ENCODE peak calls at places on chromosomes 12 and 14, in five cellular contexts. One of them, this sample, is unnamed.

GRCh38 chr12:91651728-91652127 is 469.1 kb upstream of the DCN start:
- DNase-seq in heart right ventricle: no peak
- DNase-seq in kidney: no peak
- DNase-seq in cardiac muscle cell: no peak
- DNase-seq in GM23338: no peak
- DNase-seq in this sample: no peak

GRCh38 chr14:101937926-101938767 is 26.2 kb upstream of the DYNC1H1 start:
- DNase-seq in kidney: peak
- DNase-seq in GM23338: no peak
- DNase-seq in cardiac muscle cell: no peak
- DNase-seq in heart right ventricle: no peak
- DNase-seq in this sample: peak

GRCh38 chr14:34331728-34332623 is 130.1 kb downstream of the SPTSSA start:
- DNase-seq in heart right ventricle: peak
- DNase-seq in cardiac muscle cell: peak
- DNase-seq in kidney: peak
- DNase-seq in GM23338: peak
- DNase-seq in this sample: no peak

GRCh38 chr12:57173089-57173488 is 25.7 kb upstream of the LRP1-AS start:
- DNase-seq in GM23338: peak
- DNase-seq in kidney: no peak
- DNase-seq in cardiac muscle cell: peak
- DNase-seq in heart right ventricle: no peak
- DNase-seq in this sample: no peak

GRCh38 chr12:100375023-100375737 is 18.3 kb downstream of the SLC17A8 start:
- DNase-seq in heart right ventricle: peak
- DNase-seq in kidney: no peak
- DNase-seq in cardiac muscle cell: peak
- DNase-seq in GM23338: peak
- DNase-seq in this sample: no peak

GRCh38 chr12:103865151-103865730 is 24.2 kb upstream of the NT5DC3 start:
- DNase-seq in kidney: no peak
- DNase-seq in GM23338: no peak
- DNase-seq in heart right ventricle: no peak
- DNase-seq in cardiac muscle cell: no peak
- DNase-seq in this sample: no peak

GRCh38 chr12:75271576-75271975 is 58.5 kb downstream of the CAPS2 start:
- DNase-seq in GM23338: peak
- DNase-seq in heart right ventricle: no peak
- DNase-seq in kidney: no peak
- DNase-seq in cardiac muscle cell: no peak
- DNase-seq in this sample: no peak

GRCh38 chr12:541676-542289 is 82.0 kb downstream of the B4GALNT3 start:
- DNase-seq in heart right ventricle: no peak
- DNase-seq in kidney: peak
- DNase-seq in GM23338: no peak
- DNase-seq in cardiac muscle cell: no peak
- DNase-seq in this sample: no peak

GRCh38 chr12:52826611-52827498 is 7.3 kb downstream of the KRT79 start:
- DNase-seq in cardiac muscle cell: no peak
- DNase-seq in kidney: no peak
- DNase-seq in heart right ventricle: no peak
- DNase-seq in GM23338: peak
- DNase-seq in this sample: peak

GRCh38 chr12:30862486-30862885 is 64.1 kb upstream of the TSPAN11 start:
- DNase-seq in heart right ventricle: peak
- DNase-seq in cardiac muscle cell: peak
- DNase-seq in GM23338: no peak
- DNase-seq in kidney: no peak
- DNase-seq in this sample: no peak

GRCh38 chr14:80930836-80931389 is 10.6 kb downstream of the CEP128 start:
- DNase-seq in heart right ventricle: no peak
- DNase-seq in kidney: no peak
- DNase-seq in cardiac muscle cell: peak
- DNase-seq in GM23338: no peak
- DNase-seq in this sample: no peak

GRCh38 chr14:80924365-80925103 is 17.0 kb downstream of the CEP128 start:
- DNase-seq in kidney: no peak
- DNase-seq in heart right ventricle: no peak
- DNase-seq in GM23338: no peak
- DNase-seq in cardiac muscle cell: no peak
- DNase-seq in this sample: no peak

GRCh38 chr14:80926706-80927384 is 14.7 kb downstream of the CEP128 start:
- DNase-seq in cardiac muscle cell: peak
- DNase-seq in heart right ventricle: no peak
- DNase-seq in kidney: no peak
- DNase-seq in GM23338: no peak
- DNase-seq in this sample: no peak

GRCh38 chr14:80930095-80930494 is 11.4 kb downstream of the CEP128 start:
- DNase-seq in cardiac muscle cell: no peak
- DNase-seq in kidney: no peak
- DNase-seq in heart right ventricle: no peak
- DNase-seq in GM23338: no peak
- DNase-seq in this sample: no peak

GRCh38 chr14:80927385-80927989 is 14.1 kb downstream of the CEP128 start:
- DNase-seq in heart right ventricle: no peak
- DNase-seq in kidney: no peak
- DNase-seq in GM23338: peak
- DNase-seq in cardiac muscle cell: no peak
- DNase-seq in this sample: no peak
- TF ChIP-seq CTCF in heart right ventricle: no peak
- TF ChIP-seq CTCF in kidney: no peak
- TF ChIP-seq CTCF in GM23338: peak
- TF ChIP-seq CTCF in cardiac muscle cell: no peak
- TF ChIP-seq CTCF in this sample: peak

DNA sequence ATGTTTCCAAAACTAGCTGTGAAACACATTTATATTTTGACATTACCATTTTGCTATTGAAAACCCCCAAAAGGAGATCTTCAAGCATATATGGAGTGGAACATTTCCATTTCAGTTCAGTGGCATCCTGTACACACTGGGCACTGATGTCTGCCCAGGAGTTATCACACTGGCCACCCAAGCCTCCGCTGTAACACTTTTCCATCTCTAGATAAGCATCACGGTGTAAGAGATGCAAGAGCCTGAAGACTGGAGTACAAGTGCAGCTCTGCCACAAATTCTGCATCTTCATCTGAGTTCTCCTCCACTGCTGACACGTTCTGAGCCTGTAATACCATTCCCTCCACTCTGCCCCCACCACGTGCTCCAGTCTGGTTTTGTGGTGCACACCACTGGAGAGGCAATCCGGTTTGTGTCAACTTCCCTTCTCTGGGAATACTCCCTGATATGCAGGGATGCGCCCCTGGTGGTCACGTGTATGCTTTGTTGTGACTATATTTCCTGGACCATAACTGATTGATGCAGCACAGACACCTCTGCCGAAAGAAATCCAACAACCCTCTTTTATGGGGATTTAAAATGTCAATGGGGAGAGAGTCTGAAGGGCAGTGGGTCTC is 12.7 kb downstream of the SPTLC2 start:
- DNase-seq in heart right ventricle: no peak
- DNase-seq in cardiac muscle cell: peak
- DNase-seq in GM23338: no peak
- DNase-seq in kidney: no peak
- DNase-seq in this sample: no peak
- TF ChIP-seq CTCF in heart right ventricle: no peak
- TF ChIP-seq CTCF in cardiac muscle cell: peak
- TF ChIP-seq CTCF in GM23338: no peak
- TF ChIP-seq CTCF in kidney: peak
- TF ChIP-seq CTCF in this sample: peak

GRCh38 chr12:130874696-130875095 is 2.8 kb downstream of the RAN start:
- DNase-seq in GM23338: no peak
- DNase-seq in cardiac muscle cell: no peak
- DNase-seq in kidney: no peak
- DNase-seq in heart right ventricle: no peak
- DNase-seq in this sample: no peak

GRCh38 chr12:130875193-130875592 is 3.3 kb downstream of the RAN start:
- DNase-seq in heart right ventricle: no peak
- DNase-seq in kidney: no peak
- DNase-seq in GM23338: no peak
- DNase-seq in cardiac muscle cell: no peak
- DNase-seq in this sample: peak

GRCh38 chr12:130872179-130873096 is 572 bp downstream of the RAN start:
- DNase-seq in GM23338: peak
- DNase-seq in kidney: peak
- DNase-seq in cardiac muscle cell: peak
- DNase-seq in heart right ventricle: peak
- DNase-seq in this sample: no peak

GRCh38 chr12:130873106-130873795 is 1.4 kb downstream of the RAN start:
- DNase-seq in heart right ventricle: no peak
- DNase-seq in kidney: no peak
- DNase-seq in GM23338: no peak
- DNase-seq in cardiac muscle cell: no peak
- DNase-seq in this sample: no peak

DNA sequence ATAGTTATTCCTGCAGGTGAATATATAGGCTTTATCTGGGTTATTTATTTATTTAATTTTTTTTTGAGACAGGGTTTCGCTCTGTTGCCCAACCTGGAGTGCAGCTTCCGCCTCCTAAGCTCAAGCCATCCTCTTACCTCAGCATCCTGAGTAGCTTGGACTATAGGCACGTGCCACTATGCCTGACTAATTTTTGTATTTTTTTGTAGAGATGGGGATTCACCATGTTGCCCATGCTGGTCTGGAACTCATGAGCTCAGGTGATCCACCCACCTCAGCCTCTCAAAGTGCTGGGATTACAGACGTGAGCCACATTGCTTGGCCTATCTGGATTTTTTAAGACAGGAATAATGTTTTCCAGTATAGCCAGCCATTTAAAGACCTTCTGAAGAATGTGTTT is 2.0 kb downstream of the RAN start:
- DNase-seq in GM23338: no peak
- DNase-seq in cardiac muscle cell: no peak
- DNase-seq in heart right ventricle: no peak
- DNase-seq in kidney: no peak
- DNase-seq in this sample: no peak
- TF ChIP-seq CTCF in GM23338: no peak
- TF ChIP-seq CTCF in cardiac muscle cell: no peak
- TF ChIP-seq CTCF in heart right ventricle: no peak
- TF ChIP-seq CTCF in kidney: no peak
- TF ChIP-seq CTCF in this sample: no peak

DNA sequence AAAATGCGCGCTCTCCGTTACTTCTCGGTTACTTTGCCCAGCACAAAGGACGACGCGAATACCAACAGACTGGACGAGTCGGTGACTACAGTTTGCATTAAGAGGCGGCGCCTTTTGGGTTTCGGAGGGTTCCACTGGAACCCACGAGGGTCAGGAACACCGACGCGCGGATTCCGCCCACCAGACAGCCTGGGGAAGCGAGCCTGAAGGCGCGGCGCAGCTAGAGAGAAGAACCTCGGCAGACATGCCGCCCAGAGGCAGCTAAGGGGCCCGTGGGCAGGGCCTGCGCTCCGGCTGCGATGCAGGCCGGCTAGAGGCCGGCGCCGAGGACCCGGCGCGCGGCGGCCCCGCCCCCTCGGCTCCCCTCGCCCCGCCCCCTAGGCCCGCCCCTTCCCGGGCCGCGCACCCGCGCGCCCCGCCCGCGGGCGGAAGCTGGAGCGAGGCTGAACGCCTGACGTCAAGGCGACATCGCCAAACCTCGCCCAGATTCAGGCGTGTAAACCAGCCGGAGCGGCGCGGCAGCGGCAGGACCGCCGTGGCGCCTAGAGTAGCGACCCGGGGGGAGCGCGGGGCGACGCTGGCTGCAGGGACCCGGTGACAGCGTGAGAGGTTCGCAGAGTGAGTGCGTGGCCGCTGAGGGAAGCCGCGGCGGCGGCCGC is at the start of gene RAP1B:
- DNase-seq in heart right ventricle: peak
- DNase-seq in cardiac muscle cell: peak
- DNase-seq in GM23338: peak
- DNase-seq in kidney: peak
- DNase-seq in this sample: no peak
- TF ChIP-seq CTCF in heart right ventricle: no peak
- TF ChIP-seq CTCF in cardiac muscle cell: no peak
- TF ChIP-seq CTCF in GM23338: no peak
- TF ChIP-seq CTCF in kidney: no peak
- TF ChIP-seq CTCF in this sample: peak

DNA sequence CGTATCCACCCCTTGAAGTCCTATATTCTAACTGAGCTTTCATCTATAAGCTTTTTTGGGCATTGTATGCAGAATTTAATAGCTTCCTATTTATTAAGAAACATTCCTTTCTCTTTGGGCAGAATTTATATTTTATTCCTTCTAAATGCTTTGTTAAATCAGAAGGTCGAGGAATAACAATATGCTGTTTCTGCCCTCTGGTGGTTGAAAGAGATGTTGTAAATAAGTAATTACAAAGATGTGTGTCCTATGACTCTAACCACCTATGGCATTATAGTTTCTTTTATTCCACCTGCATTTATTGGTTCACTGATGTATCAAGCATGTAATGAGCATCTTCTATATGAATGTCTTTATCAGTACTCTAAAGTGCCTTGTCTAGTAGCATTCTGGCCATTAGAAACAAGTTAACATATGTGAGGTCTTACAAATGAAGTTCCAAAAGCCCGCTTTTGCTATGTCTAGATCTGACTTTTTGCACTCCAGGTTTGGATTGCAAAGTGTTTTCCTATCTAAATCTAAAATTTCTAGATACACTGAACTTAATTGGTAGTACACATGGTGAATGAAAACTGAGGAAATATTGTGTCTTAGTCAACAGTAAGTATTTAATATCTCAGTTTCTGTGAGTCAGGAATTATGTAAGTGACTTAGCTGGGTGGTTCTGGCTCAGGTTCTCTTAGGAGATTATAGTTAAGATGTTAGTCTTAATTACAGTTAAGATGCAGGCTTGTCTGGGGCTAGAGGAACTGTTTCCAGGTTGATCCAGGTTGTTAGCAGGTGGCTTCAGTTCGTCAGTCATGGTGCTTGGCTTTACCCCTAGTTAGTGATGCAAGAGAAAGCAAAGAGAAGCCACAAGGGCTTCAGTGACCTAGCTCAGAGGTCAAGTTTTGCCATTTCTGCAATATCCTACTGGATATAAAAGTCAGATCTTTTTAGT is 57.5 kb downstream of the PLEKHA5 start:
- DNase-seq in cardiac muscle cell: peak
- DNase-seq in heart right ventricle: no peak
- DNase-seq in GM23338: peak
- DNase-seq in kidney: no peak
- DNase-seq in this sample: no peak
- TF ChIP-seq CTCF in cardiac muscle cell: peak
- TF ChIP-seq CTCF in heart right ventricle: peak
- TF ChIP-seq CTCF in GM23338: peak
- TF ChIP-seq CTCF in kidney: peak
- TF ChIP-seq CTCF in this sample: peak